ENCODE peak calls at places on chromosomes 3 and 15, in six cellular contexts. W is glutamatergic neuron, G is stomach, V is T-helper 1 cell, H is cardiac muscle cell, B is NAMALWA. F is an unnamed sample.

GRCh38 chr3:39379778-39380155 is 3.4 kb upstream of the SLC25A38 start:
- DNase-seq in H (no peak), V (no peak), B (no peak), W (no peak), G (no peak), F (no peak)

GRCh38 chr15:99253381-99254090 is 2.3 kb downstream of the LRRC28 start:
- DNase-seq in H (no peak), G (no peak), V (no peak), B (no peak), W (no peak), F (no peak)

GRCh38 chr3:155890671-155891190 is 20.3 kb downstream of the GMPS start:
- DNase-seq in H (no peak), B (no peak), V (no peak), W (no peak), G (no peak), F (peak; percentile 8)

GRCh38 chr15:99251436-99251821 is at the start of gene LRRC28:
- DNase-seq in V (no peak), B (no peak), H (no peak), W (no peak), G (no peak), F (no peak)

GRCh38 chr15:71804226-71804625 is 6.1 kb upstream of the NR2E3 start:
- DNase-seq in B (peak; percentile 33), V (no peak), W (no peak), H (no peak), G (no peak), F (no peak)

GRCh38 chr15:63874616-63875015 is 40.9 kb upstream of the HERC1 start:
- DNase-seq in V (no peak), G (no peak), W (no peak), H (no peak), B (no peak), F (no peak)

GRCh38 chr15:100211855-100212850 is 129.6 kb downstream of the ADAMTS17 start:
- DNase-seq in H (peak; percentile 55), G (no peak), B (no peak), V (no peak), W (no peak), F (peak; percentile 51)

GRCh38 chr3:46881819-46882376 is 4.4 kb downstream of the PTH1R start:
- DNase-seq in H (peak; percentile 72), G (no peak), V (peak; percentile 11), W (peak; percentile 57), B (no peak), F (peak; percentile 53)

GRCh38 chr15:52733078-52733477 is 53.9 kb upstream of the ATOSA start:
- DNase-seq in H (no peak), W (no peak), V (no peak), B (no peak), G (no peak), F (no peak)

GRCh38 chr3:52481819-52482521 is 13.2 kb upstream of the STAB1 start:
- DNase-seq in H (peak; percentile 32), B (no peak), V (no peak), G (no peak), W (peak; percentile 77), F (peak; percentile 34)

GRCh38 chr3:69443554-69443953 is 57.7 kb upstream of the FRMD4B start:
- DNase-seq in W (no peak), B (no peak), G (no peak), H (no peak), V (no peak), F (no peak)

GRCh38 chr3:46209751-46210470 is 1.8 kb upstream of the CCR1 start:
- DNase-seq in V (no peak), W (no peak), G (no peak), H (no peak), B (no peak), F (no peak)

GRCh38 chr3:121529308-121529707 is 16.5 kb downstream of the POLQ start:
- DNase-seq in G (no peak), W (no peak), B (peak; percentile 28), H (no peak), V (no peak), F (no peak)

GRCh38 chr3:15797600-15798303 is at the start of gene ANKRD28:
- DNase-seq in G (no peak), W (no peak), V (no peak), H (peak; percentile 46), B (peak; percentile 80), F (peak; percentile 25)

GRCh38 chr3:60870396-60870795 is 380.9 kb downstream of the FHIT start:
- DNase-seq in B (no peak), H (no peak), G (no peak), V (no peak), W (no peak), F (no peak)

GRCh38 chr3:45095916-45096526 is 50.2 kb downstream of the CDCP1 start:
- DNase-seq in B (no peak), W (no peak), G (no peak), V (no peak), H (no peak), F (no peak)

GRCh38 chr15:51620647-51621046 is 1.9 kb downstream of the DMXL2 start:
- DNase-seq in W (no peak), G (no peak), V (no peak), H (no peak), B (peak; percentile 67), F (no peak)

GRCh38 chr3:159413319-159413718 is 575.3 kb upstream of the IL12A start:
- DNase-seq in G (no peak), V (no peak), B (no peak), H (no peak), W (no peak), F (no peak)

GRCh38 chr3:98901032-98901464 is 447 bp downstream of the DCBLD2 start:
- DNase-seq in V (no peak), G (peak; percentile 40), W (peak; percentile 52), H (peak; percentile 62), B (peak; percentile 47), F (peak; percentile 40)

GRCh38 chr3:177371903-177372302 is 174.6 kb upstream of the TBL1XR1 start:
- DNase-seq in V (no peak), H (no peak), W (no peak), G (no peak), B (no peak), F (no peak)

GRCh38 chr15:77617507-77618285 is 15.0 kb downstream of the LINGO1 start:
- DNase-seq in W (no peak), H (no peak), G (no peak), B (peak; percentile 46), V (no peak), F (peak; percentile 97)

GRCh38 chr3:53158700-53159414 is 2.2 kb upstream of the PRKCD start:
- DNase-seq in G (no peak), H (no peak), W (no peak), V (no peak), B (no peak), F (no peak)

GRCh38 chr3:52787672-52788625 is 6.6 kb upstream of the ITIH3 start:
- DNase-seq in W (peak; percentile 21), G (no peak), H (no peak), V (no peak), B (no peak), F (no peak)

GRCh38 chr3:59812188-59812587 is 762.4 kb upstream of the CFAP20DC start:
- DNase-seq in H (no peak), G (no peak), V (no peak), B (no peak), W (no peak), F (no peak)

GRCh38 chr15:32152574-32152973 is 122.3 kb downstream of the CHRNA7 start:
- DNase-seq in V (no peak), G (no peak), H (no peak), W (no peak), B (no peak), F (no peak)

GRCh38 chr3:45781271-45781670 is 15.1 kb downstream of the SLC6A20 start:
- DNase-seq in H (no peak), B (no peak), W (no peak), V (no peak), G (peak; percentile 17), F (no peak)

GRCh38 chr3:46304739-46305138 is 49.2 kb upstream of the CCR2 start:
- DNase-seq in H (no peak), V (no peak), G (no peak), W (no peak), B (no peak), F (no peak)

GRCh38 chr3:177827517-177828249 is 630.4 kb upstream of the TBL1XR1 start:
- DNase-seq in W (no peak), B (no peak), G (no peak), H (no peak), V (no peak), F (peak; percentile 39)

GRCh38 chr3:189572249-189572648 is 58.9 kb upstream of the TP63 start:
- DNase-seq in H (no peak), B (no peak), W (no peak), V (no peak), G (no peak), F (no peak)

GRCh38 chr3:54870423-54870822 is 57.4 kb downstream of the LRTM1 start:
- DNase-seq in G (no peak), W (no peak), V (no peak), B (peak; percentile 1), H (peak; percentile 76), F (peak; percentile 12)

GRCh38 chr3:48708481-48708889 is 8.5 kb downstream of the IP6K2 start:
- DNase-seq in B (no peak), H (no peak), V (no peak), W (no peak), G (no peak), F (no peak)

GRCh38 chr3:46058981-46059380 is 31.7 kb upstream of the XCR1 start:
- DNase-seq in V (no peak), G (no peak), W (no peak), H (no peak), B (no peak), F (no peak)

GRCh38 chr3:9102240-9102841 is 139.1 kb upstream of the RAD18 start:
- DNase-seq in V (no peak), G (no peak), W (peak; percentile 63), H (peak; percentile 17), B (no peak), F (no peak)

GRCh38 chr3:177735441-177735840 is 538.2 kb upstream of the TBL1XR1 start:
- DNase-seq in H (no peak), W (no peak), G (no peak), B (no peak), V (no peak), F (no peak)

GRCh38 chr3:186613637-186614265 is 891 bp downstream of the AHSG start:
- DNase-seq in H (no peak), B (no peak), V (no peak), W (no peak), G (no peak), F (no peak)

GRCh38 chr15:65085990-65086679 is 9.6 kb downstream of the KBTBD13 start:
- DNase-seq in G (peak; percentile 38), B (peak; percentile 41), W (peak; percentile 58), V (no peak), H (peak; percentile 62), F (peak; percentile 90)